ENCODE peak calls at places on chromosome 1, in five cellular contexts. B is neural crest cell, Q is keratinocyte, J is lower lobe of right lung, N is RWPE1. P is an unnamed sample.
A peak's percentile ranks its signal among the peaks of the same experiment; 100 is the strongest.

GRCh38 chr1:232911027-232911599 is 39.3 kb upstream of the NTPCR start:
- DNase-seq in B (no peak), N (no peak), J (no peak), Q (no peak), P (no peak)

GRCh38 chr1:81803423-81804103 is 2.8 kb downstream of the ADGRL2 start:
- DNase-seq in B (peak; percentile 24), N (no peak), Q (no peak), J (no peak), P (no peak)

GRCh38 chr1:42930178-42931107 is 28.2 kb downstream of the SLC2A1 start:
- DNase-seq in Q (no peak), N (no peak), J (no peak), B (no peak), P (no peak)

GRCh38 chr1:114002492-114003290 is 23.4 kb downstream of the OLFML3 start:
- DNase-seq in Q (no peak), B (no peak), J (no peak), N (no peak), P (no peak)

GRCh38 chr1:61502011-61502410 is 222.9 kb downstream of the TM2D1 start:
- DNase-seq in J (no peak), Q (no peak), N (no peak), B (no peak), P (no peak)

GRCh38 chr1:202592141-202592540 is 118.1 kb downstream of the SYT2 start:
- DNase-seq in Q (no peak), B (no peak), N (no peak), J (no peak), P (no peak)

GRCh38 chr1:7117599-7118281 is 332.5 kb downstream of the CAMTA1 start:
- DNase-seq in Q (peak; percentile 50), J (no peak), B (peak; percentile 26), N (peak; percentile 80), P (no peak)

GRCh38 chr1:244451539-244451950 is at the start of gene ADSS2:
- DNase-seq in Q (no peak), N (no peak), B (no peak), J (no peak), P (no peak)

GRCh38 chr1:230797376-230798186 is 50.4 kb downstream of the CAPN9 start:
- DNase-seq in Q (no peak), N (peak; percentile 49), J (no peak), B (peak; percentile 53), P (no peak)

GRCh38 chr1:115262886-115263285 is 75.2 kb downstream of the NGF start:
- DNase-seq in N (no peak), J (no peak), B (no peak), Q (no peak), P (no peak)

GRCh38 chr1:227774051-227774720 is 39.0 kb downstream of the SNAP47 start:
- DNase-seq in B (no peak), J (no peak), N (no peak), Q (no peak), P (no peak)

GRCh38 chr1:174017231-174017970 is 4.8 kb downstream of the RC3H1 start:
- DNase-seq in Q (no peak), B (no peak), J (no peak), N (no peak), P (no peak)

GRCh38 chr1:27391511-27392095 is 819 bp upstream of the GPR3 start:
- DNase-seq in J (no peak), Q (no peak), N (no peak), B (no peak), P (no peak)
- TF ChIP-seq CTCF in J (no peak), Q (no peak), N (no peak), B (no peak), P (no peak)

GRCh38 chr1:248825909-248826760 is at the start of gene SH3BP5L:
- DNase-seq in B (peak; percentile 77), N (peak; percentile 99), J (peak; percentile 95), Q (peak; percentile 45), P (peak; percentile 100)
- TF ChIP-seq CTCF in B (peak; percentile 69), N (peak; percentile 78), J (peak; percentile 66), Q (peak; percentile 76), P (peak; percentile 90)

DNA sequence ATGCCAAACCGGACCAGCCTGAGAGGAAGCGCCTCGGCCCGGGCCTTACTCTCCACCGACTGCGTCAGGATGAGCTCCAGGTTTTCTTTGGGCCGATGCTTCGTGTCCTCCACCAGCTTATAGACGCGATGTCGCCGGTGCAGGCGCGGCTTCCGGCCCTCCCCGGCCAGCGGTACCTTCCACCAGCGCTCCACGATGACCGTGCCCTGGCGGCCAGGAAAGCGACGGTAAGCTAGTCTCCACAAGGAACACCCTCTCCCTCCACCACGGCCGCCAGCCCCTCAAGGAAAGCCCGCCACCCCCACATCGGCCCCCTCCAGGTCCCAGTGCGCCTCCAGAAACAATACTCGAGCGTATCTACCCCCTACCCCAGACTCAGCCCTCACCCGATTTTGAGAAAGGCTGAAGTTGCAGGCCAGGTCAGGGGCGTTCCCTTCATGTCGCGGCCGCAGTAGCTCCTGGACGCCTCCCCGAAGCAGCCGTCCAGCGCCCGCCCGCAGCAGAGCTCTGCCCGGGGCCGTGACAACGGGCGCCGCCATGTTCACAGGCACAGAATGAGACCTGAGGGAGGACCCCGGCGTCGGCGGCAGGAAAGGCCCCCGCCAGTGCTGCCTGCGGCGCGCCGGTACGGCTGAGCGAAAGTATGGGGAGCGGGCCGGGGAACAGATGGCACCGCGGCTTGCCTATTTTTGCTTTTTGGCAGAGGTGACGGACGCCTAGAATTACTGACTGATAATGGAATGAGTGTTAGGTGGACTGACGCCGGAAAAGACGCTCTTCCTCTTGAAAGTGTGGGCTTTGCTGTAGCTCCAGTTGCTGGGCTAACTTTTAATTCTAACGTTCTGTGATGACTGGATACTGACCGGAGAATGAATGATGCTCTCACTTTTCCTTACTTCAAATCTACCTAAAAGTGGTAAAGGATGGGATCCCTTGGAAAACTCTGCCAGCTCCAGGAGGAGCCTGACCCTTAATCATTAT is at the start of gene MRPL9:
- DNase-seq in B (peak; percentile 77), Q (no peak), N (peak; percentile 90), J (peak; percentile 87), P (peak; percentile 97)
- TF ChIP-seq CTCF in B (peak; percentile 29), Q (no peak), N (no peak), J (no peak), P (no peak)

GRCh38 chr1:229403573-229403972 is 30.3 kb downstream of the ACTA1 start:
- DNase-seq in N (no peak), J (no peak), B (no peak), Q (no peak), P (no peak)
- TF ChIP-seq CTCF in N (no peak), J (no peak), B (no peak), Q (no peak), P (no peak)

GRCh38 chr1:32307313-32307712 is 15.4 kb downstream of the HDAC1 start:
- DNase-seq in N (no peak), Q (no peak), B (no peak), J (no peak), P (no peak)

GRCh38 chr1:32316906-32317282 is 19.1 kb downstream of the MARCKSL1 start:
- DNase-seq in B (no peak), N (no peak), J (no peak), Q (no peak), P (no peak)

GRCh38 chr1:32309960-32310359 is 18.1 kb downstream of the HDAC1 start:
- DNase-seq in J (no peak), B (no peak), N (no peak), Q (no peak), P (no peak)

DNA sequence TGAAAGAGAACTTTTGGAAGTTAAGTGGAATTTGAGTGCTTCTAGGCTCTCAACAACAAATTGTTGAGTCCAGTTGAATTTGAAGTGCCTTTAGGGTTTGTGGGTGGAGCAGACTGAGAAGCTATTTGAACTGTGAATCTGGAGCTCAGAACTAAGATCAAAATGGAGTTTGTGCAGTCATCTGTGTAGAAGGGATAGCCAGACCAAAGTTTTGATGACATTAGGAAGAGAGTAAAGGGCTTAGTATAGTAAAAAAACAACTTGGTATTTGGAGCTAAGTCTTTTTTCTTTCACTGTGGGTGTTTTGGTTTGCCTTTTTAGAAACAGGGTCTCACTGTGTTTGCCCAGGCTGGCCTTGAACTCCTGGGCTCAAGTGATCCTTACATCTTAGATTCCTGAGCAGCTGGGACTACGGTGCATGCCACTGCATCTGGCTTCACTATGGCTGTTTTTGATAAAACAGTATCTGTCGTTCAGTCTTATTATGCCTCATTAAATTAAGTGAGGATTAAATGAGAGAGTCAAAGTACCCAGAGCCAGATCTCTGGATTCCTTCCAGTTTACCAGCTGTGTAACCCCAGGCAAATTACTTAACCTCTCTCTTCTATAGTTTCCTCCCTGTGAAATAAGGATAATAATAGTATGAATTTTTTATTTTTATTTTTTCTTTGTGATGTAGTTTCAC is 20.0 kb downstream of the HDAC1 start:
- DNase-seq in N (no peak), Q (no peak), J (no peak), B (no peak), P (no peak)
- TF ChIP-seq CTCF in N (no peak), Q (no peak), J (no peak), B (no peak), P (no peak)

DNA sequence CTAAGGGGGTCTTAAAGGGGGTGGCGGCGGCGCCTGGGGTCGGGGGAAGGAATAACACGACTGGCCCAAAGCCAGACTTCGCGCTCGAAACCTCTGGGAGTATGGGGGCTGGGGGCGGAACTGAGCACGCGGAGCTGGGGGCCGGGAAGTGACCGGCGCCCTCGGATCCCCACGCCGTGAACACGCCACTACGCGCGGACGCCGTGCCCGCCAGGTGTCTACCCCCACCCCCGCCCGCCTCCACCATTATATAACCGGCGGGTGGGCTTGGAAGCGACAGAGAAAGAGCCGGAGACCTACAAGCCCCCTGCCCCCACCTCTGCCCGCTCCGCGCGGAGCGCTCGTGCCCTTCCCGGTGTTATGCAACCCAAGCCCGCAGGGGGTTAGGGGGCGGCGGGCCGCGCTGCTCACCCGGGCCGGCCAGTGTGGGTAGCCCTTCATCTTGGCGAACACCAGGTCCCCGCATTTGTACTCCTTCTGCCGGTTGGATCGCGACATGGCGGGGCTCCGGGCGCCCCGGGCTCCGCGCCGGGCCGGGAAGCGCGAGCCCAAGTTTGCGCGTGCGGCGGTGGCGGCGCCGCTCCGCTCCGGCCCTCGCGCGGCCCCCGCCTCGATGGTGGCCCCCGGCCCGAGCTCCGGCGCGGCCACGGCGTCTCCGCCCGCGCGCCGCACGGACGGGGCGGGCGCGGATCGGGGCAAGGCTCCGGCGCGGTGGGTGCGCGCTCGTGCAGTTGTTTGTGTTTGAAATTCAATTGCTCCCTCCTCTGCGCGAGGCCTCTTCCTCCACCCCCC is at the start of gene HDGF:
- DNase-seq in B (peak; percentile 55), N (no peak), Q (no peak), J (peak; percentile 80), P (peak; percentile 9)
- TF ChIP-seq CTCF in B (no peak), N (no peak), Q (no peak), J (peak; percentile 13), P (no peak)

DNA sequence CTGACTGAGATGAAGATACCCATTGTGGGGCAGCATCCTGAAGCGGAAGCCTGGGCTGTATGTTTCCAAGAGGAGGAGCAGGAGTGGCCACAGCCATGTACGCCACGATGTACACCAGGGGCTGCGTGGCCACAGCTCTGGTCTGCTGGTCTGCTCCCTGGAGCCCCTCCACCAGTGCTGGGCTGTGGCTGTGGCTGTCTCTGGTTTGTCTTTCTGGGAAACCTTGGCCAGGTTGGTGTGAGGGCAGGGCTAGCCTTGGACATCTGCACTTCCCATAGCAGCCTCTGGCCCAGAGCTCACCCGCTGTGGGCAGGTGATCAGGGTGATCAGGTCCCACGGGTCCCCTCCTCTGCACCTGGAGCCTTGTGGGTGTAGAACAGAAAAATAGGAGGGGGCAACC is 2.6 kb downstream of the MIB2 start:
- DNase-seq in N (no peak), Q (no peak), J (no peak), B (no peak), P (no peak)
- TF ChIP-seq CTCF in N (no peak), Q (no peak), J (no peak), B (no peak), P (no peak)